ENCODE peak calls at places on chromosomes 2 and 18, in nine cellular contexts. Q is activated naive CD4-positive, alpha-beta T cell treated with anti-CD3 and anti-CD28 coated beads for 36 hours; S is glutamatergic neuron; K is sigmoid colon; N is iris pigment epithelial cell; X is iPS DF 6.9; T is AG10803; Y is psoas muscle; V is ACHN. Z is an unnamed sample.
A peak's percentile ranks its signal among the peaks of the same experiment; 100 is the strongest.

GRCh38 chr18:54240629-54241107 is 16.2 kb upstream of the MBD2 start:
- DNase-seq in Q (no peak), S (no peak), K (no peak), N (peak; percentile 57), X (no peak), T (peak; percentile 12), Y (peak; percentile 68), V (no peak), Z (no peak)

GRCh38 chr2:44452184-44452583 is 90.4 kb downstream of the CAMKMT start:
- DNase-seq in Q (no peak), S (no peak), K (no peak), N (no peak), X (no peak), T (no peak), Y (no peak), V (no peak), Z (no peak)

GRCh38 chr18:79868811-79869541 is 71.2 kb downstream of the KCNG2 start:
- DNase-seq in Q (no peak), S (no peak), K (no peak), N (no peak), X (no peak), T (no peak), Y (no peak), V (no peak), Z (no peak)

GRCh38 chr2:71454221-71455010 is 1.1 kb downstream of the DYSF start:
- DNase-seq in Q (no peak), S (peak; percentile 38), K (peak; percentile 86), N (no peak), X (no peak), T (no peak), Y (peak; percentile 91), V (peak; percentile 17), Z (no peak)

GRCh38 chr2:151111599-151112278 is 149.9 kb downstream of the RBM43 start:
- DNase-seq in Q (peak; percentile 6), S (no peak), K (no peak), N (peak; percentile 90), X (peak; percentile 47), T (peak; percentile 55), Y (no peak), V (peak; percentile 49), Z (peak; percentile 57)

GRCh38 chr2:129369437-129369836 is 610.0 kb upstream of the RAB6C start:
- DNase-seq in Q (no peak), S (no peak), K (no peak), N (no peak), X (no peak), T (no peak), Y (no peak), V (no peak), Z (no peak)

GRCh38 chr18:25517881-25518715 is 166.1 kb upstream of the ZNF521 start:
- DNase-seq in Q (no peak), S (no peak), K (no peak), N (no peak), X (no peak), T (no peak), Y (no peak), V (no peak), Z (no peak)

GRCh38 chr2:202883987-202884675 is 12.6 kb upstream of the ICA1L start:
- DNase-seq in Q (no peak), S (no peak), K (no peak), N (peak; percentile 79), X (no peak), T (peak; percentile 2), Y (no peak), V (no peak), Z (no peak)

GRCh38 chr18:37476182-37476581 is 89.4 kb downstream of the CELF4 start:
- DNase-seq in Q (peak; percentile 20), S (peak; percentile 65), K (no peak), N (no peak), X (no peak), T (peak; percentile 22), Y (no peak), V (peak; percentile 41), Z (peak; percentile 36)

GRCh38 chr2:30428827-30429461 is 18.1 kb upstream of the LCLAT1 start:
- DNase-seq in Q (peak; percentile 54), S (no peak), K (no peak), N (no peak), X (no peak), T (no peak), Y (no peak), V (no peak), Z (no peak)

GRCh38 chr2:35973132-35973736 is 382.3 kb upstream of the CRIM1 start:
- DNase-seq in Q (peak; percentile 33), S (no peak), K (no peak), N (peak; percentile 51), X (no peak), T (peak; percentile 50), Y (no peak), V (peak; percentile 65), Z (peak; percentile 35)

GRCh38 chr18:77207540-77207939 is 42.1 kb upstream of the GALR1 start:
- DNase-seq in Q (peak; percentile 74), S (no peak), K (peak; percentile 87), N (peak; percentile 87), X (peak; percentile 45), T (peak; percentile 93), Y (peak; percentile 82), V (peak; percentile 69), Z (peak; percentile 30)

GRCh38 chr18:2847341-2848144 is 737 bp downstream of the EMILIN2 start:
- DNase-seq in Q (peak; percentile 56), S (peak; percentile 42), K (peak; percentile 68), N (peak; percentile 46), X (no peak), T (peak; percentile 51), Y (peak; percentile 61), V (peak; percentile 3), Z (no peak)

GRCh38 chr2:1593371-1594205 is 150.7 kb downstream of the PXDN start:
- DNase-seq in Q (no peak), S (peak; percentile 94), K (no peak), N (peak; percentile 88), X (no peak), T (peak; percentile 83), Y (peak; percentile 66), V (peak; percentile 84), Z (peak; percentile 38)

GRCh38 chr2:235945608-235946140 is 222.5 kb downstream of the GBX2 start:
- DNase-seq in Q (no peak), S (no peak), K (peak; percentile 46), N (no peak), X (no peak), T (no peak), Y (no peak), V (no peak), Z (no peak)

GRCh38 chr18:57210711-57211411 is 64.0 kb downstream of the BOD1L2 start:
- DNase-seq in Q (no peak), S (no peak), K (no peak), N (no peak), X (no peak), T (no peak), Y (no peak), V (no peak), Z (no peak)

GRCh38 chr2:37590119-37590571 is 81.3 kb downstream of the CDC42EP3 start:
- DNase-seq in Q (no peak), S (no peak), K (no peak), N (peak; percentile 94), X (no peak), T (peak; percentile 95), Y (no peak), V (no peak), Z (no peak)

GRCh38 chr18:59663096-59663495 is 34.1 kb downstream of the CCBE1 start:
- DNase-seq in Q (no peak), S (no peak), K (no peak), N (no peak), X (no peak), T (no peak), Y (no peak), V (no peak), Z (no peak)

GRCh38 chr18:5475252-5475651 is 68.5 kb downstream of the EPB41L3 start:
- DNase-seq in Q (no peak), S (no peak), K (peak; percentile 70), N (no peak), X (no peak), T (no peak), Y (no peak), V (no peak), Z (no peak)

GRCh38 chr2:143355814-143356213 is 226.6 kb downstream of the ARHGAP15 start:
- DNase-seq in Q (no peak), S (no peak), K (no peak), N (no peak), X (no peak), T (no peak), Y (no peak), V (no peak), Z (no peak)

GRCh38 chr2:37365669-37366068 is 21.2 kb downstream of the QPCT start:
- DNase-seq in Q (peak; percentile 27), S (no peak), K (no peak), N (no peak), X (no peak), T (peak; percentile 64), Y (no peak), V (no peak), Z (no peak)

GRCh38 chr2:54767921-54768320 is 44.5 kb downstream of the EML6 start:
- DNase-seq in Q (no peak), S (no peak), K (no peak), N (peak; percentile 87), X (no peak), T (peak; percentile 26), Y (no peak), V (no peak), Z (no peak)

GRCh38 chr18:23103449-23103848 is 31.8 kb upstream of the CABLES1 start:
- DNase-seq in Q (no peak), S (no peak), K (no peak), N (no peak), X (no peak), T (no peak), Y (no peak), V (no peak), Z (no peak)

GRCh38 chr2:135531231-135532197 is at the start of gene R3HDM1:
- DNase-seq in Q (peak; percentile 98), S (peak; percentile 94), K (peak; percentile 100), N (peak; percentile 100), X (peak; percentile 99), T (peak; percentile 100), Y (peak; percentile 98), V (peak; percentile 100), Z (peak; percentile 99)

GRCh38 chr2:109513749-109514588 is 99.8 kb downstream of the SEPTIN10 start:
- DNase-seq in Q (peak; percentile 6), S (no peak), K (peak; percentile 88), N (peak; percentile 90), X (no peak), T (peak; percentile 97), Y (no peak), V (peak; percentile 15), Z (no peak)

GRCh38 chr2:149422337-149422990 is 92.1 kb downstream of the LYPD6 start:
- DNase-seq in Q (no peak), S (no peak), K (no peak), N (peak; percentile 56), X (no peak), T (peak; percentile 76), Y (no peak), V (no peak), Z (no peak)

GRCh38 chr2:133636287-133636686 is 68.0 kb upstream of the NCKAP5 start:
- DNase-seq in Q (no peak), S (no peak), K (no peak), N (no peak), X (no peak), T (no peak), Y (no peak), V (no peak), Z (no peak)

GRCh38 chr2:53944542-53944941 is 26.3 kb downstream of the PSME4 start:
- DNase-seq in Q (no peak), S (no peak), K (no peak), N (no peak), X (no peak), T (no peak), Y (no peak), V (no peak), Z (no peak)

GRCh38 chr2:12006841-12007240 is 260.4 kb downstream of the LPIN1 start:
- DNase-seq in Q (no peak), S (no peak), K (no peak), N (peak; percentile 59), X (peak; percentile 43), T (peak; percentile 8), Y (no peak), V (no peak), Z (peak; percentile 88)

GRCh38 chr18:39057423-39058057 is 1491.9 kb upstream of the CELF4 start:
- DNase-seq in Q (no peak), S (no peak), K (no peak), N (peak; percentile 31), X (no peak), T (no peak), Y (no peak), V (no peak), Z (no peak)